ENCODE peak calls at places on chromosome 17, in four cellular contexts. One of them, this sample, is unnamed.

GRCh38 chr17:56497132-56497531 is 96.4 kb upstream of the NOG start:
- DNase-seq in GM12878: no peak
- DNase-seq in SK-N-SH: no peak
- DNase-seq in HepG2: no peak
- DNase-seq in this sample: no peak

GRCh38 chr17:8740486-8740885 is 4.2 kb downstream of the CCDC42 start:
- DNase-seq in HepG2: no peak
- DNase-seq in SK-N-SH: no peak
- DNase-seq in GM12878: no peak
- DNase-seq in this sample: no peak

GRCh38 chr17:36127199-36127881 is 23.7 kb downstream of the CCL4 start:
- DNase-seq in HepG2: no peak
- DNase-seq in SK-N-SH: no peak
- DNase-seq in GM12878: peak
- DNase-seq in this sample: no peak

GRCh38 chr17:31877911-31878702 is 19.1 kb upstream of the COPRS start:
- DNase-seq in GM12878: no peak
- DNase-seq in HepG2: no peak
- DNase-seq in SK-N-SH: no peak
- DNase-seq in this sample: no peak

GRCh38 chr17:3866269-3866668 is 20.2 kb upstream of the NCBP3 start:
- DNase-seq in HepG2: no peak
- DNase-seq in GM12878: no peak
- DNase-seq in SK-N-SH: no peak
- DNase-seq in this sample: no peak

GRCh38 chr17:44205962-44206824 is 6.5 kb upstream of the ATXN7L3 start:
- DNase-seq in SK-N-SH: no peak
- DNase-seq in HepG2: no peak
- DNase-seq in GM12878: no peak
- DNase-seq in this sample: no peak

GRCh38 chr17:30476726-30477082 is 504 bp upstream of the GOSR1 start:
- DNase-seq in SK-N-SH: no peak
- DNase-seq in HepG2: peak
- DNase-seq in GM12878: no peak
- DNase-seq in this sample: peak

GRCh38 chr17:57499648-57500049 is 243.3 kb downstream of the MSI2 start:
- DNase-seq in GM12878: no peak
- DNase-seq in SK-N-SH: peak
- DNase-seq in HepG2: peak
- DNase-seq in this sample: peak

GRCh38 chr17:5422505-5422904 is 2.5 kb downstream of the RPAIN start:
- DNase-seq in SK-N-SH: no peak
- DNase-seq in HepG2: peak
- DNase-seq in GM12878: no peak
- DNase-seq in this sample: no peak

GRCh38 chr17:1713878-1714487 is 3.8 kb upstream of the TLCD2 start:
- DNase-seq in HepG2: peak
- DNase-seq in GM12878: no peak
- DNase-seq in SK-N-SH: peak
- DNase-seq in this sample: no peak

GRCh38 chr17:2982854-2983636 is 80.4 kb downstream of the OR1D5 start:
- DNase-seq in SK-N-SH: no peak
- DNase-seq in GM12878: no peak
- DNase-seq in HepG2: no peak
- DNase-seq in this sample: no peak

GRCh38 chr17:81509048-81509686 is 3.4 kb downstream of the ACTG1 start:
- DNase-seq in SK-N-SH: no peak
- DNase-seq in GM12878: no peak
- DNase-seq in HepG2: peak
- DNase-seq in this sample: no peak

GRCh38 chr17:35189291-35189690 is 4.9 kb downstream of the SLC35G3 start:
- DNase-seq in GM12878: no peak
- DNase-seq in SK-N-SH: no peak
- DNase-seq in HepG2: no peak
- DNase-seq in this sample: no peak

GRCh38 chr17:40461036-40461721 is 17.9 kb downstream of the IGFBP4 start:
- DNase-seq in SK-N-SH: no peak
- DNase-seq in HepG2: no peak
- DNase-seq in GM12878: no peak
- DNase-seq in this sample: no peak

DNA sequence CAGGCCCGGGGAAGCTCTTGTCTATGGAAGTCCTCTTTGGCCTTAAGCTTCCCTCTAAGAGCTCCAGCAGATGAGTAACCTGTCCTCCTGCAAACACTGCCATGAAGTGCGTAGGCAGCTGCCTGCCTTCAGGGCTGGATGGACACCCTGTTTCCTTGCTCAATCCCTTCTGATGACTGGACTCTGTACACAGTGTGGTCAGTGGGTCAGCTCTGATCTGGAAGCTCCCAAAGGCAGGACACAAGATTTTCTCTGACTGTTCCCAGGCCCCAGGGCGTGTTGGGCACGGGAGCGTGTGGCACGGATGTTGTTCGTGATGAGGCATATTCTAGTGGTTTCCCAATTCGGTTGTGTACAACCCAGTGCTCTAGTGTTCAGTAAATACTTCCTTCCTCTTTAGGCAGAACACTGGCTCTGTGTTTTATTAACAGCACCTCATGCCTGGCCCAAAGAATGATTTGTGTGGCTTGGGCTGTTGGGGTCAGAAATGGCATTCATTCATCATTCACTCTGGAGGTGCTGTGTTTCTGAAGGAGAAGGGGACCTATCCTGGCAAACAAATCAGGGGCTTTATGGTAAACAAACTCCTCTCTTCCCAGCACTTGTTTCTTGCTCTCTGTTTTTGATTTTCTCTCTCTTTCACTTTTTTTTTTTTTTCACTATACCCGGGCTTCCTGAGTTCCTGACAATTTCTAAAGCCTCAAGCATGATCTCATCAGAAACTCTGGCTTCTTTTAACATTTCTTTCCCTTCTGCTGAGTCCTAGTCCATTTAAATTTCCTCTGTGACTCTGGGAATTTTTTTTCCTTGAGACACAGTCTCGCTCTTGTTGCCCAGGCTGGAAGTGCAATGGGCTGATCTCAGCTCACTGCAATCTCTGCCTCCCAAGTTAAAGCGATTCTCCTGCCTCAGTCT is 12.0 kb upstream of the RNF157 start:
- DNase-seq in HepG2: peak
- DNase-seq in GM12878: no peak
- DNase-seq in SK-N-SH: no peak
- DNase-seq in this sample: no peak
- TF ChIP-seq REST in HepG2: no peak
- TF ChIP-seq REST in GM12878: no peak
- TF ChIP-seq REST in SK-N-SH: no peak
- TF ChIP-seq REST in this sample: no peak

DNA sequence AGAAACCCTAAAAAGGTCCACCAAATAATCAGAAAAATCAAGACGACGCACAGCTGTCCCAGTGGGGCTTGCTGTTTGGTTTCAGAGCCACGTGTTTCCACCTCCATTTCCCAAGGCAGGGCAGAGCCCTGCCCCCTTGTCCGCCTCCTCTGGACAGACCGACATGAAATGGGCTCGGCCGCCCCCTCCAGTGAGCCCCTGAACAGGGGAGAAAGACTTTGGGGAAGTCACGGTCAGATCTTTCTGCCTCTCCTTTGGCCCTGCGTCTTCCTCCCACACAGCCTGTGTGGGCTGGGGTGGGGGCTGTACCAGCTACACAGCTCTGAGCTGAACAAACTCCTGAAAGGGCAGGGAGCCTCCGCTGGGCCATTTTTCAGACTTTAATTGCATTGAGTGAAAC is 230.8 kb downstream of the ENGASE start:
- DNase-seq in GM12878: no peak
- DNase-seq in HepG2: no peak
- DNase-seq in SK-N-SH: peak
- DNase-seq in this sample: peak
- TF ChIP-seq TAF1 in GM12878: no peak
- TF ChIP-seq TAF1 in HepG2: no peak
- TF ChIP-seq TAF1 in SK-N-SH: no peak
- TF ChIP-seq TAF1 in this sample: no peak

GRCh38 chr17:68824707-68825106 is 130.5 kb downstream of the ABCA8 start:
- DNase-seq in HepG2: peak
- DNase-seq in GM12878: no peak
- DNase-seq in SK-N-SH: no peak
- DNase-seq in this sample: no peak
- TF ChIP-seq REST in HepG2: no peak
- TF ChIP-seq REST in GM12878: no peak
- TF ChIP-seq REST in SK-N-SH: no peak
- TF ChIP-seq REST in this sample: no peak

DNA sequence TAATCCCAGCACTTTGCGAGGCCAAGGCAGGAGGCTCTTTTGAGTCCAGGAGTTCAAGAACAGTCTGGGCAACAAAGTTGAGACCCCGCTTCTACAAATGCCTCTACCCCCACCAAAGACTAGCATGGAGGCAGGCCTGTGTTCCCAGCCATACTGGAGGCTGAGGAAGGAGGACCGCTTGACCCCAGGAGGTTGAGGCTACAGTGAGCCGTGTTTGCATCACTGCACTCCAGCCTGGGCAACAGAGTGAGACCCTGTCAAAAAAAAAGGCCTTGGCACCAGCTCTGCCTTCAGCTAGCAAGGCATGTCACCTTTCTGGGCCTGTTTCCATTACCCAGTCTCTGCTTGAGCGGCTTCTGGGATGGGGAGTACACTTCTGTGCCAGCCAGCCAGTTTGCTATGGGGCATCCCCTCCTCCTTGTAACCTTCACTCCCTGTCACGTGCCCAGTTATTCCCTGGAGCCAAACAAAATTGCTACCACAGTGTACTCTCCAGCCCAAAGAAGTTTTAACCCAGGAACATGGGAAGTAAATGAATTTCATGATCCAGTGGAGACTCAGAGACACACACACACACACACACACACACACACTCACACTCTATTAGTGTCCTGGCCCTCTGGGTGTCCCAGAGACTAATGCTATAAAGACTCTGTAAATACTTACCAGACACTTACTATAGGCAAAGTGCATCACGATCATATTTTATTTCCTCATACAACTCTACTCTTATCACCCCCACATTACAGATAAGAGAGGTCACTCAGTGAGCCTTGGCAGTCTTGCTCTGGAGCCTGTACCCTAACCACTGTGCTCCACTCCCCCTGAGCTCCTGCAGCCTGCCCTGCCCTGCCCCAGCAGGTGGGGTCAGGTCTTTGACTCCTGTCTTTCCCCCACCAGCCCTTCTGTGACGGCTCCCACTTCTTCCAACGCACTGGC is 2.5 kb downstream of the CISD3 start:
- DNase-seq in SK-N-SH: no peak
- DNase-seq in GM12878: no peak
- DNase-seq in HepG2: no peak
- DNase-seq in this sample: no peak
- TF ChIP-seq TAF1 in SK-N-SH: no peak
- TF ChIP-seq TAF1 in GM12878: no peak
- TF ChIP-seq TAF1 in HepG2: no peak
- TF ChIP-seq TAF1 in this sample: no peak

GRCh38 chr17:78607061-78607460 is 29.9 kb upstream of the DNAH17 start:
- DNase-seq in GM12878: no peak
- DNase-seq in HepG2: no peak
- DNase-seq in SK-N-SH: no peak
- DNase-seq in this sample: no peak
- TF ChIP-seq REST in GM12878: no peak
- TF ChIP-seq REST in HepG2: no peak
- TF ChIP-seq REST in SK-N-SH: no peak
- TF ChIP-seq REST in this sample: no peak

GRCh38 chr17:37406635-37407455 is at the start of the genes ACACA and TADA2A:
- DNase-seq in HepG2: peak
- DNase-seq in GM12878: no peak
- DNase-seq in SK-N-SH: peak
- DNase-seq in this sample: peak
- TF ChIP-seq TAF1 in HepG2: peak
- TF ChIP-seq TAF1 in GM12878: peak
- TF ChIP-seq TAF1 in SK-N-SH: peak
- TF ChIP-seq TAF1 in this sample: peak

GRCh38 chr17:75077490-75078096 is 10.2 kb upstream of the SLC16A5 start:
- DNase-seq in HepG2: no peak
- DNase-seq in SK-N-SH: no peak
- DNase-seq in GM12878: no peak
- DNase-seq in this sample: no peak
- TF ChIP-seq REST in HepG2: no peak
- TF ChIP-seq REST in SK-N-SH: no peak
- TF ChIP-seq REST in GM12878: no peak
- TF ChIP-seq REST in this sample: no peak

GRCh38 chr17:42766124-42766523 is 5.1 kb downstream of the RAMP2 start:
- DNase-seq in SK-N-SH: no peak
- DNase-seq in GM12878: no peak
- DNase-seq in HepG2: peak
- DNase-seq in this sample: no peak

GRCh38 chr17:42759982-42760651 is 910 bp upstream of the RAMP2 start:
- DNase-seq in SK-N-SH: no peak
- DNase-seq in HepG2: no peak
- DNase-seq in GM12878: no peak
- DNase-seq in this sample: no peak

GRCh38 chr17:42761638-42762037 is 611 bp downstream of the RAMP2 start:
- DNase-seq in GM12878: no peak
- DNase-seq in HepG2: no peak
- DNase-seq in SK-N-SH: no peak
- DNase-seq in this sample: no peak

GRCh38 chr17:42760652-42761581 is at the start of gene RAMP2:
- DNase-seq in SK-N-SH: peak
- DNase-seq in GM12878: no peak
- DNase-seq in HepG2: no peak
- DNase-seq in this sample: no peak
- TF ChIP-seq TAF1 in SK-N-SH: no peak
- TF ChIP-seq TAF1 in GM12878: no peak
- TF ChIP-seq TAF1 in HepG2: no peak
- TF ChIP-seq TAF1 in this sample: no peak